ENCODE peak calls at places on chromosomes 7 and 10, in eight cellular contexts. L is BJ, G is osteoblast, M is transverse colon, C is astrocyte of the cerebellum, U is AG10803, D is neuronal stem cell, T is MG63. V is an unnamed sample.

GRCh38 chr10:43151371-43151770 is 13.1 kb downstream of the CSGALNACT2 start:
- DNase-seq in D (no peak), G (no peak), L (no peak), C (no peak), M (no peak), T (no peak), U (no peak), V (no peak)

GRCh38 chr10:14740684-14741247 is 33.9 kb downstream of the FAM107B start:
- DNase-seq in G (no peak), D (no peak), C (no peak), M (no peak), U (no peak), L (no peak), T (no peak), V (no peak)

GRCh38 chr7:87806150-87806549 is 70.0 kb downstream of the SLC25A40 start:
- DNase-seq in M (no peak), T (no peak), D (no peak), U (no peak), C (no peak), G (no peak), L (no peak), V (no peak)

GRCh38 chr10:77877461-77878344 is 48.9 kb downstream of the DLG5 start:
- DNase-seq in U (peak; percentile 43), M (peak; percentile 34), G (peak; percentile 90), D (peak; percentile 33), C (no peak), L (no peak), T (peak; percentile 64), V (peak; percentile 76)

GRCh38 chr7:21408481-21408820 is 19.4 kb upstream of the SP4 start:
- DNase-seq in T (no peak), L (no peak), M (no peak), U (no peak), C (no peak), G (peak; percentile 27), D (no peak), V (no peak)

GRCh38 chr7:84238611-84239010 is 44.0 kb upstream of the SEMA3A start:
- DNase-seq in M (no peak), D (no peak), C (no peak), T (no peak), G (no peak), U (no peak), L (no peak), V (no peak)

GRCh38 chr10:33801705-33802104 is 467.2 kb upstream of the NRP1 start:
- DNase-seq in D (no peak), L (no peak), G (no peak), T (no peak), U (no peak), C (no peak), M (no peak), V (peak; percentile 57)

GRCh38 chr7:82677064-82677463 is 233.5 kb upstream of the CACNA2D1 start:
- DNase-seq in U (no peak), M (no peak), T (no peak), G (no peak), L (no peak), C (no peak), D (no peak), V (no peak)

GRCh38 chr7:1856161-1856965 is 186.3 kb downstream of the ELFN1 start:
- DNase-seq in L (no peak), G (peak; percentile 63), D (no peak), M (no peak), C (no peak), T (no peak), U (no peak), V (no peak)

GRCh38 chr10:129466703-129467345 is at the start of gene MGMT:
- DNase-seq in L (peak; percentile 17), T (peak; percentile 86), C (peak; percentile 28), M (peak; percentile 97), U (peak; percentile 82), D (peak; percentile 87), G (peak; percentile 99), V (peak; percentile 64)

GRCh38 chr7:113793171-113793570 is 125.6 kb downstream of the PPP1R3A start:
- DNase-seq in C (no peak), G (no peak), T (no peak), U (no peak), D (no peak), M (no peak), L (no peak), V (no peak)

GRCh38 chr10:33174674-33175073 is 159.8 kb downstream of the NRP1 start:
- DNase-seq in C (no peak), T (no peak), L (no peak), M (no peak), U (no peak), D (no peak), G (no peak), V (no peak)

GRCh38 chr7:55409474-55410225 is 44.5 kb downstream of the LANCL2 start:
- DNase-seq in L (no peak), T (no peak), D (no peak), M (no peak), G (no peak), C (no peak), U (peak; percentile 39), V (no peak)

GRCh38 chr10:132503581-132504421 is 33.8 kb upstream of the INPP5A start:
- DNase-seq in G (peak; percentile 80), C (no peak), T (no peak), D (no peak), L (no peak), M (no peak), U (no peak), V (no peak)

GRCh38 chr7:124898523-124898922 is 31.1 kb downstream of the POT1 start:
- DNase-seq in T (no peak), L (no peak), G (no peak), C (no peak), M (no peak), U (no peak), D (no peak), V (no peak)

GRCh38 chr7:137820677-137821420 is 25.9 kb downstream of the DGKI start:
- DNase-seq in T (peak; percentile 86), L (peak; percentile 23), D (peak; percentile 79), C (peak; percentile 68), M (no peak), G (peak; percentile 80), U (peak; percentile 77), V (peak; percentile 91)

GRCh38 chr7:99677013-99677412 is 2.8 kb downstream of the CYP3A5 start:
- DNase-seq in M (no peak), U (no peak), D (no peak), C (no peak), L (no peak), T (peak; percentile 12), G (peak; percentile 53), V (no peak)

GRCh38 chr7:99677646-99678045 is 2.1 kb downstream of the CYP3A5 start:
- DNase-seq in L (no peak), C (no peak), U (no peak), G (no peak), T (no peak), M (no peak), D (no peak), V (no peak)

GRCh38 chr7:99679400-99680191 is at the start of gene CYP3A5:
- DNase-seq in L (no peak), T (peak; percentile 54), G (no peak), C (no peak), U (peak; percentile 65), M (peak; percentile 85), D (no peak), V (no peak)

GRCh38 chr7:99674995-99675742 is 4.6 kb downstream of the CYP3A5 start:
- DNase-seq in G (no peak), C (no peak), M (no peak), U (no peak), T (no peak), L (no peak), D (no peak), V (no peak)

GRCh38 chr7:99679032-99679399 is 780 bp downstream of the CYP3A5 start:
- DNase-seq in C (no peak), L (no peak), U (peak; percentile 14), T (peak; percentile 25), M (peak; percentile 65), G (no peak), D (no peak), V (peak; percentile 17)
- H3K4me3 ChIP-seq in C (no peak overlapping the region), L (no peak overlapping the region), U (peak overlapping the region; percentile 22), T (no peak overlapping the region), M (peak overlapping the region; percentile 48), G (no peak overlapping the region), D (no peak overlapping the region), V (no peak overlapping the region)

DNA sequence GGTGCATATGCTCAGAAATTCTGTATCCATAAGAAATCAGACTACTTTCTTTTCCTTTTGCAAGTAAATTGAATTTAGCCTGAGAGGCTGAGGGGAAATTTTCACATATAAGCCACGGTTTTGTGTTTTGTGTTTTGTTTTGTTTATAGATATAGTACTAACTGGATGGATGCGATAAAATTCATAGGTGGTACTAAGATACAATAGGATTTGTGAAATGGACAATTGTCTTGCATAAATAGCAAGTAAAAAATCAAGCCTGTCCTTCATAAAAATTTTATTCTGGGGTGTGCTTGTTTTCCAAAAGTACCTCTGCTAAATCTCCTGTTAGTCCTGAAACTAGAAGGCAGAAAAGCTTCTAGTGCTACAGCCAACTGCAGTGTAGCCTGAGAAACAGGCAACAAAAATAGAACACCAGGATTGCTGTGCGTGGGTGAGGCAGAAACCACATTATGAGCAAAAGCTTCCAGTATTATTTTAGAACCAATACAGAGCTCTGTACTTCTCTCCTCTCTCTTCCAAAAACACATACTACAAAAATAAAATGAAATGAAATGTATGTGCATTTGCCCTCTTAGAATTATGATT is 634 bp upstream of the HDAC9 start:
- DNase-seq in D (no peak), C (no peak), L (peak; percentile 36), G (peak; percentile 46), T (peak; percentile 21), U (peak; percentile 57), M (no peak), V (peak; percentile 82)
- H3K4me3 ChIP-seq in D (no peak overlapping the region), C (peak overlapping the region; percentile 29), L (no peak overlapping the region), G (peak overlapping the region; percentile 72), T (peak overlapping the region; percentile 27), U (peak overlapping the region; percentile 50), M (peak overlapping the region; percentile 40), V (peak overlapping the region; percentile 35)

GRCh38 chr10:95559466-95559865 is 1.7 kb downstream of the SORBS1 start:
- DNase-seq in T (no peak), U (no peak), M (no peak), C (no peak), L (no peak), D (peak; percentile 32), G (no peak), V (no peak)
- H3K4me3 ChIP-seq in T (no peak overlapping the region), U (no peak overlapping the region), M (peak overlapping the region; percentile 89), C (peak overlapping the region; percentile 19), L (no peak overlapping the region), D (no peak overlapping the region), G (no peak overlapping the region), V (no peak overlapping the region)

GRCh38 chr7:44488955-44489354 is 1.5 kb downstream of the NUDCD3 start:
- DNase-seq in L (no peak), D (no peak), G (peak; percentile 75), U (no peak), M (no peak), C (no peak), T (no peak), V (no peak)
- H3K4me3 ChIP-seq in L (peak overlapping the region; percentile 75), D (no peak overlapping the region), G (peak overlapping the region; percentile 87), U (peak overlapping the region; percentile 97), M (peak overlapping the region; percentile 89), C (peak overlapping the region; percentile 91), T (peak overlapping the region; percentile 93), V (peak overlapping the region; percentile 89)